ENCODE peak calls at places on chromosome 3, in four cellular contexts. One of them, this sample, is unnamed.
A peak's percentile ranks its signal among the peaks of the same experiment; 100 is the strongest.

GRCh38 chr3:25460751-25461150 is 32.7 kb downstream of the RARB start:
- DNase-seq in heart right ventricle: no peak
- DNase-seq in NT2/D1: no peak
- DNase-seq in AG09309: no peak
- DNase-seq in this sample: no peak

GRCh38 chr3:110815008-110815583 is 256.5 kb upstream of the NECTIN3 start:
- DNase-seq in AG09309: peak; percentile 31
- DNase-seq in heart right ventricle: no peak
- DNase-seq in NT2/D1: no peak
- DNase-seq in this sample: no peak

GRCh38 chr3:21484323-21485154 is 266.5 kb downstream of the ZNF385D start:
- DNase-seq in heart right ventricle: peak; percentile 11
- DNase-seq in NT2/D1: peak; percentile 62
- DNase-seq in AG09309: no peak
- DNase-seq in this sample: no peak

GRCh38 chr3:152524198-152525140 is 255.7 kb downstream of the MBNL1 start:
- DNase-seq in heart right ventricle: no peak
- DNase-seq in NT2/D1: peak; percentile 16
- DNase-seq in AG09309: peak; percentile 17
- DNase-seq in this sample: no peak

GRCh38 chr3:187717572-187717971 is 15.2 kb upstream of the RTP2 start:
- DNase-seq in NT2/D1: no peak
- DNase-seq in AG09309: no peak
- DNase-seq in heart right ventricle: no peak
- DNase-seq in this sample: no peak

GRCh38 chr3:10837849-10838248 is 21.8 kb downstream of the SLC6A11 start:
- DNase-seq in heart right ventricle: no peak
- DNase-seq in AG09309: no peak
- DNase-seq in NT2/D1: no peak
- DNase-seq in this sample: no peak

GRCh38 chr3:171838218-171838720 is 4.9 kb upstream of the TMEM212 start:
- DNase-seq in AG09309: no peak
- DNase-seq in heart right ventricle: peak; percentile 39
- DNase-seq in NT2/D1: peak; percentile 16
- DNase-seq in this sample: no peak

GRCh38 chr3:30952786-30953185 is 58.3 kb upstream of the GADL1 start:
- DNase-seq in NT2/D1: no peak
- DNase-seq in AG09309: peak; percentile 8
- DNase-seq in heart right ventricle: no peak
- DNase-seq in this sample: no peak

GRCh38 chr3:162492446-162493081 is 996.0 kb downstream of the OTOL1 start:
- DNase-seq in heart right ventricle: no peak
- DNase-seq in NT2/D1: no peak
- DNase-seq in AG09309: peak; percentile 80
- DNase-seq in this sample: no peak

GRCh38 chr3:76970006-76970680 is 69.8 kb upstream of the ROBO2 start:
- DNase-seq in AG09309: no peak
- DNase-seq in heart right ventricle: no peak
- DNase-seq in NT2/D1: no peak
- DNase-seq in this sample: no peak

GRCh38 chr3:173977747-173978146 is 580.2 kb downstream of the NLGN1 start:
- DNase-seq in heart right ventricle: no peak
- DNase-seq in NT2/D1: no peak
- DNase-seq in AG09309: no peak
- DNase-seq in this sample: no peak

GRCh38 chr3:81778678-81779182 is 17.3 kb upstream of the GBE1 start:
- DNase-seq in NT2/D1: no peak
- DNase-seq in heart right ventricle: no peak
- DNase-seq in AG09309: no peak
- DNase-seq in this sample: no peak

DNA sequence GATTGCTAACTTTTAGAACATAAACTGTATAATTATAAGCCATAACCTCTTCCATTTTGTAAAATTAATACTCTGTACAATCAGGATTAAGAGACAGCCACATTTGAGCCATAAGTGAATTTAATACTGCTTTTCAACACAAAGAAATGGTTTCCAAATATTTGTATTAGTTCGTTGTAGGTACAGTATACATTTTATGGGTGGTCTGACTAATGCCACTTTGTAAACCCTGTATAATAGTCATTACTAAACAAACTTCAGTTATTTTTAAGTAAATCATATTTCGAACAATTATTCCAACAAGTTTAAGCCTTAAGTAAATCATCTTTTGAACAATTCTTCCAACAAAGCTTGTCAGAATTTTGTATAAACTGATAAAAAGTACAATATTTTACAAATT is 11.0 kb downstream of the ALCAM start:
- DNase-seq in NT2/D1: no peak
- DNase-seq in AG09309: no peak
- DNase-seq in heart right ventricle: no peak
- DNase-seq in this sample: no peak
- H3K4me3 ChIP-seq in NT2/D1: no peak overlapping the region
- H3K4me3 ChIP-seq in AG09309: no peak overlapping the region
- H3K4me3 ChIP-seq in heart right ventricle: no peak overlapping the region
- H3K4me3 ChIP-seq in this sample: no peak overlapping the region

GRCh38 chr3:72629191-72629611 is 219.0 kb downstream of the SHQ1 start:
- DNase-seq in NT2/D1: no peak
- DNase-seq in AG09309: no peak
- DNase-seq in heart right ventricle: no peak
- DNase-seq in this sample: no peak

GRCh38 chr3:72624656-72625055 is 223.6 kb downstream of the SHQ1 start:
- DNase-seq in NT2/D1: no peak
- DNase-seq in heart right ventricle: no peak
- DNase-seq in AG09309: no peak
- DNase-seq in this sample: no peak

GRCh38 chr3:72628065-72628464 is 220.2 kb downstream of the SHQ1 start:
- DNase-seq in heart right ventricle: no peak
- DNase-seq in AG09309: no peak
- DNase-seq in NT2/D1: no peak
- DNase-seq in this sample: no peak

GRCh38 chr3:72627276-72627675 is 221.0 kb downstream of the SHQ1 start:
- DNase-seq in heart right ventricle: no peak
- DNase-seq in NT2/D1: no peak
- DNase-seq in AG09309: no peak
- DNase-seq in this sample: no peak

DNA sequence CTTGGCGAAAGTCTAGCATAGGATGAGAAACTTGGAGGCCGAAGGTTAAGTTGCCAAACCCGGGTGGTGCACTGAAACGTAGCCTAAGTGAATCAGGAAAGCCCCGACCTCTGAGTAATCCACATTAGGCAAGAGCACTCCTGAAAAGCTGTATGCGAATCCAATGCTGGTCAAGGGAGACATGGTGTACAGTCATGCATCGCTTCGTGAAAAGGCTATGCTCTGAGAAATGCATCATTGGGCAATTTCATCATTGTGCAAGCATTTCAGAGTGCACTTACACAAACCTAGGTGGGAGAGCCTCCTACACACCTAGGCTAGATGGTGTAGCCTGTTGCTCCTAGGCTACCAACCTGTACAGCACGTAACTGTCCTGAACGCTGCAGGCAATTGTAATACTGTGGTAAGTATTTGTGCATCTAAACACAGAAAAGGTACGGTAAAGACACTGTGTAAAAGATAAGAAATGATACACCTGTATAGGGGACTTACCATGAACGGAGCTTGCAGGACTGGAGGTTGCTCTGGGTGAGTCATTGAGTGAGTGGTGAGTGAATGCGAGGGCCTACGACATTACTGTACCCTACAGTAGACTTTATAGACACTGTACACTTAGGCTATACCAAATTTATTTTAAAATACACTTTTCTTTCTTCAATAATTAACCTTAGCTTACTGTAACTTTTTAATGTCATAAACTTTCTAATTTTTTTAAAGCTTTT is 222.5 kb downstream of the SHQ1 start:
- DNase-seq in NT2/D1: no peak
- DNase-seq in heart right ventricle: no peak
- DNase-seq in AG09309: peak; percentile 37
- DNase-seq in this sample: no peak
- H3K4me3 ChIP-seq in NT2/D1: no peak overlapping the region
- H3K4me3 ChIP-seq in heart right ventricle: no peak overlapping the region
- H3K4me3 ChIP-seq in AG09309: no peak overlapping the region
- H3K4me3 ChIP-seq in this sample: no peak overlapping the region

GRCh38 chr3:150183619-150184425 is 213.1 kb upstream of the PFN2 start:
- DNase-seq in NT2/D1: peak; percentile 49
- DNase-seq in AG09309: peak; percentile 45
- DNase-seq in heart right ventricle: peak; percentile 54
- DNase-seq in this sample: peak; percentile 65
- H3K4me3 ChIP-seq in NT2/D1: peak overlapping the region; percentile 9
- H3K4me3 ChIP-seq in AG09309: peak overlapping the region; percentile 50
- H3K4me3 ChIP-seq in heart right ventricle: peak overlapping the region; percentile 51
- H3K4me3 ChIP-seq in this sample: peak overlapping the region; percentile 36

DNA sequence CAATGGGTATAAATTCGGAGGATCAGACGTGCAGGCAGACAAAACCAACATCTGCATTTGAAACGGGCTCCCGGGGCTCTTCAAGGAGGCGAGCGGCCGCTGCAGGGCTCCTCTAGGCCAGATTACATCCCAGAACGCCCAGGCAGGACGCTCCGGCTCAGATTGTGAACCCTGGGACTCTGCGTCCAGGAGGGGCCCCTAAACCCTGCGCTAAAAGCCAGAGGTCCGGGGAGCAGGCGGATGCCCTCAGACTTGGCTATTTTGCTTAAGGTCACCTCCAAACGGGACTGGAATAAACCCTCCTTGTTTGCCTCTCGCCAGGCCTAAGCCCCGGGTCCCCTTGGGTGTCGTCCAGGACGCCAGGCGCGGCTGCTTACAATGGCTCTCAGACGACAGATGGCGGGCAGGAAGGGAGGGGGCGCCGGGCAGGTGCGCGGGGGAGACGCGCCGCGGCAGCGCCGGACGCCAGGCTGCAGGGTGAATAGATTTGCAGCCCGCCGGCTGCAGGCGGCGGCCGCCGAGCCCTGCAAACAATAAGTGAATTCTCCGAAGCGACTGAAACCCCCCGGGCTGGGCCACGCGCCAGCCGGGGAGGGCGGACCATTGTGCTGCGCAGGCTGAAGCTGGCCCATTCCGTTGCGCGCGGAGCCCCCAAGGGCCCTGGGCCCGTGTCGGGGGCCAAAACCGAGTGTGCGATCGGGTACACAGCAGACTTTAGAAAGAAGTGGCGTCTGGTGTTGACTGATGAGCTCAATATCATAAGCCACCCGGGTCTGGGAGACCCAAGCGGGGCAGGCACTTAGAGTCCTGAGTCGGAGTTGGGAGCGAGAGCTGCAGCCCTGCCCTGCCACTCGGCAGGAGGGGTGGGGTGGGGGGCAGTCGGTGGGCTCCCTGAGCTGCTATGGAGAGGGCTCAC is 32.3 kb upstream of the AMOTL2 start:
- DNase-seq in NT2/D1: peak; percentile 75
- DNase-seq in AG09309: no peak
- DNase-seq in heart right ventricle: peak; percentile 60
- DNase-seq in this sample: peak; percentile 85
- H3K4me3 ChIP-seq in NT2/D1: peak overlapping the region; percentile 33
- H3K4me3 ChIP-seq in AG09309: peak overlapping the region; percentile 13
- H3K4me3 ChIP-seq in heart right ventricle: peak overlapping the region; percentile 58
- H3K4me3 ChIP-seq in this sample: peak overlapping the region; percentile 54

DNA sequence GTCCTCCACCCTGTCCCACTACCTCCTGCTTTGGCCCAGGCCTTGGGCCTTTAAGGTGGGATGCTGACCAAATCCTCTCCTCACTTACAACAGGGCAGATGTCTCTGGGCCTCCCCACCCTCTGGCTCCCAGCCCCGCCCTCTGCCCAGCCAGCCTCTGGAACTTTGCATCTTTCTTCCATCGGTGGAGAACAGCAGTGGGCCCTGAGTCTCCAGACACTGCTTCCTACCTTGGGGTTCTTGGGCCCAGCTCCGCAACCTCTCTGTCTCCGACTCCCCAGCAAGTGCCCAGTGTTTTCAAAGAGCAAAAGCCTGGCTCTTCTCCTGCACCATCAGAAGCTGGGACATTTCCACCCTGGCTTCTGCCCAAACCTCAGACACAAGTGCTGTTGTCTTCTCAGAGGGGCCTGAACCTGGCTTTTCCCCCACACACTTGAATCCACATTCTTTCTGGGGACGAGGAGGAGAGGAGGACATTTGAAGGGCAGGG is 33.1 kb downstream of the MRAS start:
- DNase-seq in NT2/D1: no peak
- DNase-seq in heart right ventricle: peak; percentile 48
- DNase-seq in AG09309: no peak
- DNase-seq in this sample: peak; percentile 82
- H3K4me3 ChIP-seq in NT2/D1: no peak overlapping the region
- H3K4me3 ChIP-seq in heart right ventricle: no peak overlapping the region
- H3K4me3 ChIP-seq in AG09309: no peak overlapping the region
- H3K4me3 ChIP-seq in this sample: no peak overlapping the region

GRCh38 chr3:136023264-136023978 is 57.9 kb downstream of the PPP2R3A start:
- DNase-seq in heart right ventricle: no peak
- DNase-seq in AG09309: no peak
- DNase-seq in NT2/D1: no peak
- DNase-seq in this sample: no peak

GRCh38 chr3:136018876-136019275 is 53.3 kb downstream of the PPP2R3A start:
- DNase-seq in AG09309: no peak
- DNase-seq in heart right ventricle: no peak
- DNase-seq in NT2/D1: no peak
- DNase-seq in this sample: no peak

GRCh38 chr3:136021798-136022197 is 56.3 kb downstream of the PPP2R3A start:
- DNase-seq in heart right ventricle: no peak
- DNase-seq in AG09309: no peak
- DNase-seq in NT2/D1: no peak
- DNase-seq in this sample: no peak

DNA sequence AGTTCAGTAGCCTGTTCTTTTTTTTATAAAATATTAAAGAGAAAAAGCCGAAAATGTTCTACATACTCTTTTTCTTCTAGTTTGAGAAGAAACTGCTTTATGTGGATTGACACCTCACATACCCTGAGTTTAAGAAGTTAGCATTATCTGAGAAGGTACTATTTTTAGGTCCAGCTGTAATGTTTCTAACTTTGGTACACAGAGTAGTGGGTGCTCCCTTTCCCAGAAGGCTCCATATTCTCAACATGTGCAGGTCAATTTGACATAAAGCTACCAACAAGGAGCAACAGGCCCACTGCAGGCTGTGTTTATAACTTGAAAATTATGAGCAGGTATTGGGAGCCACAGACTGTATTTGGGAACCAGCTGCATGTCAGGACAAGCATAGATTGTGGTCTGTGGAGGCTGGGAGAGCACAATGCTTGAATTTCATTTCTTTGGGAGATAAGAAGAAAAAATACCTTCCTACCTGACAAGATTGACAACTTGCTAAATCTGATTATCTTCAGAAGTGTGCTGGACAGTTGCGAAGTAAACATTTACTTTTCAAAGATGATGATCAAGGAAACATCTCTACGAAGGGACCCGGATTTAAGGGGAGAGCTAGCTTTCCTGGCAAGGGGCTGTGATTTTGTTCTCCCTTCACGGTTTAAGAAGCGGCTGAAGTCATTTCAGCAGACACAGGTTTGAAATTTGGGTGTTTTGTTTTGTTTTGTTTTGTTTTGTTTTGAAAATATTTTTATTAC is 57.2 kb downstream of the PPP2R3A start:
- DNase-seq in AG09309: no peak
- DNase-seq in heart right ventricle: no peak
- DNase-seq in NT2/D1: no peak
- DNase-seq in this sample: no peak
- H3K4me3 ChIP-seq in AG09309: no peak overlapping the region
- H3K4me3 ChIP-seq in heart right ventricle: peak overlapping the region; percentile 55
- H3K4me3 ChIP-seq in NT2/D1: no peak overlapping the region
- H3K4me3 ChIP-seq in this sample: no peak overlapping the region

GRCh38 chr3:18345015-18345367 is 80.1 kb downstream of the SATB1 start:
- DNase-seq in heart right ventricle: no peak
- DNase-seq in NT2/D1: no peak
- DNase-seq in AG09309: no peak
- DNase-seq in this sample: no peak
- H3K4me3 ChIP-seq in heart right ventricle: no peak overlapping the region
- H3K4me3 ChIP-seq in NT2/D1: no peak overlapping the region
- H3K4me3 ChIP-seq in AG09309: no peak overlapping the region
- H3K4me3 ChIP-seq in this sample: no peak overlapping the region

This sample was measured in dorsolateral prefrontal cortex.